ENCODE peak calls at places on chromosome 20, in four cellular contexts. Y, J, N and M are unnamed samples.

GRCh38 chr20:54642733-54643667 is 167.6 kb downstream of the DOK5 start:
- DNase-seq in N (no peak), Y (no peak), J (no peak), M (no peak)

GRCh38 chr20:46083531-46084061 is 6.2 kb downstream of the NCOA5 start:
- DNase-seq in J (no peak), Y (no peak), N (no peak), M (no peak)

GRCh38 chr20:63406011-63406410 is 44.9 kb upstream of the CHRNA4 start:
- DNase-seq in Y (no peak), N (peak), J (no peak), M (no peak)

GRCh38 chr20:57590485-57591288 is 29.5 kb downstream of the ZBP1 start:
- DNase-seq in Y (no peak), J (no peak), N (no peak), M (no peak)

GRCh38 chr20:23047738-23048214 is 1.7 kb downstream of the THBD start:
- DNase-seq in N (no peak), J (no peak), Y (no peak), M (no peak)

GRCh38 chr20:61673152-61673551 is 392.5 kb downstream of the TAF4 start:
- DNase-seq in Y (no peak), N (no peak), J (no peak), M (no peak)

GRCh38 chr20:36074983-36075382 is 79.6 kb upstream of the EPB41L1 start:
- DNase-seq in N (no peak), J (no peak), Y (no peak), M (no peak)

GRCh38 chr20:64168381-64169088 is 4.3 kb downstream of the MYT1 start:
- DNase-seq in J (no peak), Y (peak), N (no peak), M (no peak)

GRCh38 chr20:62501801-62502495 is 26.2 kb upstream of the GATA5 start:
- DNase-seq in J (no peak), Y (no peak), N (no peak), M (peak)

GRCh38 chr20:53642196-53643030 is 48.8 kb upstream of the ZNF217 start:
- DNase-seq in N (peak), Y (no peak), J (peak), M (no peak)

GRCh38 chr20:61260905-61261304 is 8.8 kb downstream of the CDH4 start:
- DNase-seq in J (no peak), Y (no peak), N (no peak), M (no peak)

GRCh38 chr20:50536333-50536732 is 26.1 kb downstream of the PTPN1 start:
- DNase-seq in Y (no peak), J (no peak), N (no peak), M (no peak)

GRCh38 chr20:21028436-21028835 is 77.7 kb downstream of the LINC00237 start:
- DNase-seq in Y (no peak), J (no peak), N (no peak), M (no peak)

GRCh38 chr20:21026951-21027350 is 79.2 kb downstream of the LINC00237 start:
- DNase-seq in N (no peak), Y (no peak), J (no peak), M (no peak)

GRCh38 chr20:21028921-21029320 is 77.2 kb downstream of the LINC00237 start:
- DNase-seq in N (peak), J (no peak), Y (no peak), M (no peak)

GRCh38 chr20:21029356-21029755 is 76.8 kb downstream of the LINC00237 start:
- DNase-seq in J (no peak), Y (no peak), N (no peak), M (no peak)

DNA sequence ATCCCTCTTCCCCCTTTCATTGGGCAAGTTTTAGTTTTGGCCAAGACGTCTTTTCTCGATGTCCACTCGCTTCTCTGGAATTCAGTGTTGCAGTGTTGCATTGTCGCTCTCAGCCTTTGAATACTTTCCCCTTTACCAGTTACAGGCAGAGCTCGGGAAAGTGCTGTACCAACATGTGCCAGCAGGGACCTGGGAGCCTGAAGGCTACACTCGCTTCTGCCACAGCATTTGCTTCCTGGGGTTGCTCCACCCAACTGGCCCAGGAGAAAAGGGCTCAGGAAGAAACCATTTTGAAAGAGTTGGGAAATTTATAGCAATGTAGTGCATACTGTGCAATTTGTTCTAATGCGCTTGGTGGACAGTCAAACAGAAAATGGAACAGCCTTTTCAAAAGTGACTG is 78.6 kb downstream of the LINC00237 start:
- DNase-seq in J (peak), Y (peak), N (peak), M (no peak)
- TF ChIP-seq PBX3 in J (no peak), Y (no peak), N (no peak), M (no peak)

GRCh38 chr20:51583499-51583898 is 41.0 kb upstream of the NFATC2 start:
- DNase-seq in J (no peak), Y (no peak), N (no peak), M (no peak)
- TF ChIP-seq PBX3 in J (no peak), Y (no peak), N (no peak), M (no peak)

DNA sequence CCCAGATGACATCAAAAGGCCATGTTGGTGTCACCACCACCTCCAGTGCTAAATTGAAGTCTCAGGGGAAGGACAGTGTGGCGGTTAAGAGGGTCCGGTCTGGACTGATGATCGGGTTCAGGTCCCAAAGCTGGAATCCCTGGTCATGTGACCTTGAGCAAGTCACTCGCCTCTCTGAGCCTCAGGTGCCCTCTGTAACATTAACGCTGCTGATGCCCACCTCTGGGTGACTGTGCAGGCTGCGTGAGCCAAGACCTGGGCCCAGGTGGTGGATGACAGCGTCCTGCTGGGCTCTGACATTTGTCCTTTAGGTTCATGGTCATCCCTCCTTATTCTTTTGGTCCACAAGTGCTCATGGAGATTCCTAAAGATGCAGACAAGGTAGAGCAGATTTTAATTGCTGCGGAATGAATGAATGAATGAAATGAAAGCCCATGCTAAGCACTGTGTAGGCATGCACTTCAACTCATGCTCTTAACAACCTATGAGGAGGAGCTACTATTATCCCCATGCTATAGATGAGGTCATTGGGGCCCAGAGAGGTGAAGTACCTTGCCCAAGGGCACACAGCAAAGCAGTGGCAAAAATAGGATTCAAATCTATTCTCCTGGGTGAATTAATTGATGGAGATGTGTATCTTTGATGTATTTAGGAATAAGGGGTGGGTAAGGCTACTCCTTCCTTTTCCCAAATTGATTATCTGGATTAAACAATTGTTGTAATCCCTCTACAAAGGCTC is 649 bp upstream of the BPIFB1 start:
- DNase-seq in N (no peak), J (no peak), Y (no peak), M (no peak)
- TF ChIP-seq PBX3 in N (no peak), J (no peak), Y (no peak), M (no peak)

GRCh38 chr20:8780926-8781325 is 288.0 kb upstream of the PLCB4 start:
- DNase-seq in J (no peak), N (no peak), Y (no peak), M (no peak)
- TF ChIP-seq PBX3 in J (no peak), N (no peak), Y (no peak), M (no peak)

DNA sequence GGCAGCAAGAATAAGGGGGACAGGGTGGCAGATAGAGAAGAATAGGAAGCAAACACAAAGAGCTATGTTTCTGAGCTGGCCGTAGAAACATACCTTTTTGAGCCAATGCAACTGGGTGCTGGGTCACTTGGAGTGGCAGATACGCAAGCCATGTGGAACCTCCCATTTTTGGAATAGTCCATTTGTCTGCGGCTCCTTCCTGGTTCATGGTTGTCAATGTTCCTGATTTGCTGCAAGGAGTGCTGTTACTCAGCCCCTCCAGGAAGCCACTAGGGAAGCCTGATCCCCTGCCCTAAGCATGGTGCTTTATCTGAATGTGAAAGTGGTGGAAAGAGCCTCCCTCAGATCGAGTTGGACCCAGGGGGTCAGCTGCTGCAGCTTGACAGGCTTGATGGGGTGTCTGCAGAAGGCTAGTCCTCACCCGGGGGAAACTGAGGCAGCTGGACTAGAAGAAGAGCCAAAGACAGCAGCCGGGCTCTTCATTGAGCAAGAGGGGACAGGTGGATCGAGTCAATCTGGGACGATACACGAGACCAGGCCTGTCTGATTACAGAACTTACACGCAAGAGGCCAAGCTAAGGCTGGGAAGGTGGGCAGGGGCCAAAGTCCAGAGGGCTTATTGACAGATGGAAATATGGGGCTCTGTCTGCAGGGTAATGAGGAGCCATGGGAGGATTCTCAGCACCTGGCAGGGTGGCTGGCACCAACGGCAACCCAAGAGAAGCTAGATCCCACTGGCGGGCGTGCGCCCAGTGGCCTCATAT is 57.4 kb upstream of the CTNNBL1 start:
- DNase-seq in N (peak), Y (no peak), J (no peak), M (no peak)
- TF ChIP-seq PBX3 in N (no peak), Y (no peak), J (no peak), M (no peak)

DNA sequence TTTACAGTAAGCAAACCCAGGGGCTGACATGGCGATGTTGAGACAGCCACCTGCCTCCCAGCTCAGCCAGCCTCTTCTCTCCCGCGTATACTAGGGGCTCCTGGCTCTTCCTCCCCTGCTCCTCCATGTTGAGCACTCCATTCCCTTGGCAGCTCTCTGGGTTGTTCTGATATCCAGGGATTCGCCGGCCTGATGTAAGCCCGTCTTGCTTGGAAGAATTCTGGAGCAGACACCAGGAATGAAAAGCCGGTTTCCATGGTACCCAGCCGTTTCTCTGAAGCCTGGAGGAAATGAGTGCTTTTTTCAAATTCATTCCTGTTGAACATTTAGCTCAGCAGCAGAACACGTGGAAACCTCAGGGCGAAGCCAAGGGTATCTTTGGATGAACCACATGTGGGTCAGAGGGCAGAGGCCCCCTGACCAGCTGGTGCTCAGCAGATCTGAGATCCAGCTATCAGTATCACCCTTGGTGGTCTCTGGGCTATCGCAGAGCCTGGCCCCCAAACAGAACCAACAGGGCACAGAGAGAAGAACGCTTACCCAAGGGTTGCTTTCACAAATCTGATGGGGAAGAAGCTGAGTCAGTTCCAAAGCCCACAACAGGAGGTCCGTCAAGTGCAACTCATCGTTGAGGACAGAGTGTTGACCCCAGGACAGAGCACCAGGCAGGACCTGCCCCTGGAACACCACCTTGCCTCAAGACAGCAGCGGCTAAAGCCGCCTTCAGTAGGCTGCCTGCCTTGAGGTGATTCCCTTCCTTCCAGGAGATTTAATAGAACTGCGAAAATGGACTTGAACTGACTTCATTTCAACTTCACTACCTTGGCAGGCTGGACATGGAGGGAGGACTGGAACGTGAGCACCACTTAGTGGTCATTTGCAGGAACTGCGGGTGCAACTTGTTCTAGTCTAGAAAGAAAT is 96.1 kb upstream of the RIN2 start:
- DNase-seq in J (peak), N (peak), Y (peak), M (no peak)
- TF ChIP-seq PBX3 in J (no peak), N (no peak), Y (no peak), M (no peak)